ENCODE peak calls at places on chromosomes 5 and 9, in four cellular contexts. J is GM12891, D is GM12878, W is K562. Y is an unnamed sample.

GRCh38 chr5:114434396-114435219 is 72.7 kb downstream of the KCNN2 start:
- DNase-seq in J (no peak), D (no peak), W (no peak), Y (no peak)

GRCh38 chr9:134870746-134871667 is 9.6 kb upstream of the FCN2 start:
- DNase-seq in J (no peak), D (no peak), W (no peak), Y (no peak)

GRCh38 chr5:14958196-14958595 is 86.6 kb upstream of the ANKH start:
- DNase-seq in J (no peak), D (no peak), W (no peak), Y (no peak)

GRCh38 chr5:66039701-66040100 is 104.4 kb upstream of the SREK1 start:
- DNase-seq in J (no peak), D (no peak), W (no peak), Y (no peak)

GRCh38 chr5:93967923-93968322 is 226.5 kb upstream of the POU5F2 start:
- DNase-seq in J (no peak), D (no peak), W (no peak), Y (no peak)

GRCh38 chr9:73595036-73595545 is 443.4 kb downstream of the ANXA1 start:
- DNase-seq in J (no peak), D (no peak), W (no peak), Y (no peak)

GRCh38 chr9:134785325-134786108 is 95.1 kb upstream of the FCN2 start:
- DNase-seq in J (no peak), D (no peak), W (no peak), Y (no peak)

GRCh38 chr9:10387282-10387681 is 225.5 kb downstream of the PTPRD start:
- DNase-seq in J (no peak), D (no peak), W (no peak), Y (no peak)

GRCh38 chr9:116998305-116998704 is 311.2 kb downstream of the TRIM32 start:
- DNase-seq in J (no peak), D (no peak), W (no peak), Y (no peak)

GRCh38 chr9:134266418-134266817 is 59.8 kb upstream of the RXRA start:
- DNase-seq in J (no peak), D (no peak), W (no peak), Y (no peak)

DNA sequence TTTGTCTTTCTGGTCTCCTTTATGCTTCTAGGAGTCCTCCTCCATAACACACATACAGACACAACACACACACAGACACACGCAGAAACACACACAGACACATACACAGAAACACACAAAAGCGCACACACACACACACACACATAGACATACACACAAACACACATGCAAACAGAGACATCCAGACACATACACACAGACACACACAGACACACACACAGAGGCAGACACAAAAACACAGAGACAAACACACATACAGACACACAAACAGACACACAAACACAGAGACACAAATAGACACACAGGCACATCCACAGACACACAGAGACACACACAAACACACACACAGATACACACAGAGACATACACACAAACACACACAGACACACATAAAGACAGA is 220.2 kb downstream of the IRX2 start:
- DNase-seq in J (no peak), D (no peak), W (no peak), Y (no peak)
- TF ChIP-seq SPI1 in J (no peak), D (no peak), W (no peak), Y (no peak)

DNA sequence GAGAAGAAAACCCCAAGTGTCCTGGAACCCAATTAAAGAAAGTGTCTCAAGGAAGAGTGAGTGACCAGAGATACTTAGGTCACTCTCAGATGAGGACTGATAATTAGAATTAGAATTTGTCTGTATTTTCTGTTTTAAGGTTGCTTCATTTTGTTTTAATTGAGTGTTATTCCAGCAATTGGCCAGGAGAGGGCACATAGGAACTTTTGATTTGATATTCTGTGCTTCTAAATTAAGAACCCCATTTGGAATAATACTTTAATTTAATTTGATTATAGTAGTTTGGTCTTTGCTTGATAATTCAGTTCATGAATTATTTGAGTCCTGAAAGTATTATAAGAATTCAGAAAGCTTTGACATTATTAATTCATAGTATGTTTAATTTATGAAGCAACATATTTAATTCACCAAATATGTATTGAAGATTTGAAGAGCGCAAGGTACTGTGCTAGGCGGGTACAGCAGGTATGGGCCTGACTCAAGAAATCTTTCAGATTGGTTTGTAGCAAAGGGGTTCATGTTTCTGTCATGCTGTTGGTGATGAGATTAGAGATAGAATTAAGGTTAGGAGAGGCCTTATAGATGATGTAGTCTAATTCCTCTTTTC is 4.9 kb downstream of the MRPL22 start:
- DNase-seq in J (no peak), D (no peak), W (no peak), Y (no peak)
- TF ChIP-seq SPI1 in J (no peak), D (no peak), W (no peak), Y (no peak)

GRCh38 chr9:26054600-26055516 is 376.6 kb upstream of the TUSC1 start:
- DNase-seq in J (no peak), D (no peak), W (no peak), Y (no peak)
- TF ChIP-seq SPI1 in J (no peak), D (no peak), W (no peak), Y (no peak)

DNA sequence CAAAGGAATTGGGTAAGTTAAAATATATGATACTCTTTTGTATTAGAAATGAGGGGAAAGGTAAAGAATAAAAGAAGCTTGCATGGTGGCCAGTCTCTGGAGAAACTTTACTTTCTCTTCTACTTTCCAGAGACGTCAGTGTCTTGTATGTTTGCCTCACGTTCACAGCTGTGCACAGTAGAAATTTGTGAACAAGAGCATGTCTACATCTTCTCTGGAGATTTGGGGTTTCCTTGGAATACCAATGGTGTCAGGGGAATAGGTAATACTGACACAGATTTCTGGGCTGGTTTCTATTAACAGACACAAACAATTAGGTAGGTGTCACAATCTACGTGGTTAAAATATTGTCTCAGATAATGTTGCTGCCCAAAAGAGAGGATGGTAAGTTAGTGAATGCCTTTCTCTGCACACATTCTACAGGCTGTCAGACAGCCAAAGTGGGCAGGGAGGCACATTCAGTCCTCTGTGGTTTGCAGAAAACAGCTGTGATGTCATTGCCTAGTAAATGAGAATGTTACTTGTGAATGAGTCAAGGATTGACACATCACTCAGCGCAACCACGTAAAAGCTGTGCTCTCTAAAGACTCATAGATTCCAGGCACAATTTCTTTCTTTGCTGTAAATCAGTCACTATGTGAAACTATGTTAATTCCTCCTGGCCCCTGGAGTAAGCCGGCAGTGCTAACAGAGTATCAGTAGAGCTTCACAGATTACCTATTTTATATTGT is 397.1 kb downstream of the MAN2A1 start:
- DNase-seq in J (no peak), D (no peak), W (no peak), Y (no peak)
- TF ChIP-seq SPI1 in J (no peak), D (no peak), W (no peak), Y (no peak)

GRCh38 chr9:127168756-127169506 is 46.5 kb upstream of the ANGPTL2 start:
- DNase-seq in J (no peak), D (no peak), W (peak), Y (no peak)
- TF ChIP-seq SPI1 in J (no peak), D (no peak), W (no peak), Y (no peak)

GRCh38 chr9:22307013-22307711 is 139.5 kb upstream of the DMRTA1 start:
- DNase-seq in J (no peak), D (no peak), W (no peak), Y (peak)
- TF ChIP-seq SPI1 in J (no peak), D (no peak), W (no peak), Y (no peak)